ENCODE peak calls at places on chromosomes 4 and X, in seven cellular contexts. Q is mesenteric fat pad, K is Daoy, D is left ventricle myocardium inferior, R is choroid plexus epithelial cell, W is H9, N is non-pigmented ciliary epithelial cell. Z is an unnamed sample.

GRCh38 chr4:74230902-74231499 is 73.1 kb downstream of the MTHFD2L start:
- DNase-seq in Q (no peak), K (peak), D (no peak), R (peak), W (no peak), N (no peak), Z (peak)

GRCh38 chr4:99679976-99680375 is 22.3 kb upstream of the C4orf54 start:
- DNase-seq in Q (no peak), K (no peak), D (no peak), R (no peak), W (no peak), N (no peak), Z (no peak)

GRCh38 chrX:47637546-47638195 is 7.9 kb upstream of the CFP start:
- DNase-seq in Q (no peak), K (no peak), D (peak), R (no peak), W (peak), N (no peak), Z (no peak)

GRCh38 chr4:77493829-77494551 is 111.6 kb upstream of the CXCL13 start:
- DNase-seq in Q (no peak), K (no peak), D (no peak), R (no peak), W (no peak), N (no peak), Z (no peak)

GRCh38 chrX:99653352-99653751 is 756.7 kb downstream of the PCDH19 start:
- DNase-seq in Q (no peak), K (no peak), D (no peak), R (no peak), W (no peak), N (no peak), Z (no peak)

GRCh38 chrX:57156397-57157049 is 19.3 kb upstream of the SPIN2A start:
- DNase-seq in Q (no peak), K (peak), D (no peak), R (peak), W (peak), N (no peak), Z (no peak)

GRCh38 chrX:49725401-49725800 is 29.6 kb upstream of the PAGE1 start:
- DNase-seq in Q (no peak), K (peak), D (no peak), R (no peak), W (no peak), N (no peak), Z (no peak)

GRCh38 chr4:80136238-80136637 is 61.1 kb upstream of the PRDM8 start:
- DNase-seq in Q (no peak), K (no peak), D (no peak), R (no peak), W (no peak), N (no peak), Z (no peak)

GRCh38 chr4:159410076-159410777 is 307.3 kb downstream of the RAPGEF2 start:
- DNase-seq in Q (no peak), K (peak), D (no peak), R (no peak), W (no peak), N (no peak), Z (peak)

GRCh38 chrX:1002611-1003010 is 209.8 kb downstream of the CRLF2 start:
- DNase-seq in Q (peak), K (no peak), D (no peak), R (no peak), W (peak), N (no peak), Z (no peak)

GRCh38 chr4:174214102-174214878 is 69.2 kb downstream of the FBXO8 start:
- DNase-seq in Q (no peak), K (no peak), D (no peak), R (no peak), W (peak), N (no peak), Z (no peak)

GRCh38 chr4:105061136-105061696 is 85.5 kb upstream of the TET2 start:
- DNase-seq in Q (no peak), K (peak), D (no peak), R (peak), W (peak), N (peak), Z (peak)

GRCh38 chr4:54683616-54684346 is 26.0 kb downstream of the KIT start:
- DNase-seq in Q (no peak), K (no peak), D (no peak), R (peak), W (peak), N (no peak), Z (no peak)

GRCh38 chrX:16207631-16208030 is 40.4 kb downstream of the MAGEB17 start:
- DNase-seq in Q (no peak), K (no peak), D (no peak), R (no peak), W (no peak), N (no peak), Z (no peak)

Z was measured in SJSA1.